ENCODE peak calls at places on chromosomes 4 and X, in eight cellular contexts. H is mucosa of gallbladder, B is ecto neural progenitor cell, N is AG20443, A is head of caudate nucleus, T is globus pallidus, X is midbrain, G is OCI-M1. E is an unnamed sample.

GRCh38 chr4:70868778-70869177 is 29.1 kb upstream of the GRSF1 start:
- DNase-seq in H (no peak), B (no peak), N (no peak), A (no peak), T (no peak), X (no peak), G (no peak), E (no peak)

GRCh38 chr4:150385606-150386005 is 196.3 kb upstream of the MAB21L2 start:
- DNase-seq in H (no peak), B (no peak), N (peak), A (no peak), T (peak), X (peak), G (peak), E (peak)

GRCh38 chrX:68880846-68881513 is 52.2 kb downstream of the EFNB1 start:
- DNase-seq in H (no peak), B (peak), N (no peak), A (no peak), T (no peak), X (no peak), G (no peak), E (no peak)

GRCh38 chr4:145734576-145735329 is 54.8 kb downstream of the C4orf51 start:
- DNase-seq in H (peak), B (no peak), N (peak), A (no peak), T (no peak), X (no peak), G (no peak), E (peak)

GRCh38 chr4:135927651-135928050 is 1604.6 kb downstream of the PCDH18 start:
- DNase-seq in H (no peak), B (no peak), N (no peak), A (no peak), T (no peak), X (no peak), G (no peak), E (no peak)

GRCh38 chr4:151753056-151753455 is 7.8 kb downstream of the GATB start:
- DNase-seq in H (no peak), B (no peak), N (no peak), A (no peak), T (no peak), X (no peak), G (no peak), E (no peak)

GRCh38 chr4:175386776-175387507 is 425.1 kb downstream of the GPM6A start:
- DNase-seq in H (no peak), B (no peak), N (no peak), A (no peak), T (no peak), X (no peak), G (no peak), E (no peak)

GRCh38 chr4:80184053-80184790 is 13.1 kb upstream of the PRDM8 start:
- DNase-seq in H (peak), B (peak), N (peak), A (peak), T (peak), X (peak), G (peak), E (peak)

GRCh38 chr4:186192068-186192751 is 843 bp downstream of the CYP4V2 start:
- DNase-seq in H (peak), B (peak), N (peak), A (peak), T (peak), X (peak), G (peak), E (peak)

GRCh38 chr4:70632028-70632427 is 3.5 kb downstream of the ENAM start:
- DNase-seq in H (no peak), B (no peak), N (no peak), A (no peak), T (no peak), X (no peak), G (no peak), E (peak)

GRCh38 chr4:3484057-3484973 is 21.2 kb downstream of the DOK7 start:
- DNase-seq in H (peak), B (no peak), N (peak), A (no peak), T (no peak), X (no peak), G (no peak), E (no peak)

GRCh38 chr4:42915484-42915883 is 23.0 kb downstream of the GRXCR1 start:
- DNase-seq in H (no peak), B (no peak), N (no peak), A (no peak), T (no peak), X (no peak), G (peak), E (peak)

GRCh38 chr4:54961357-54961975 is 163.9 kb downstream of the KDR start:
- DNase-seq in H (no peak), B (no peak), N (peak), A (no peak), T (peak), X (peak), G (peak), E (peak)

GRCh38 chrX:12777670-12778069 is 13.5 kb upstream of the PRPS2 start:
- DNase-seq in H (no peak), B (no peak), N (no peak), A (no peak), T (no peak), X (no peak), G (no peak), E (no peak)

GRCh38 chr4:176002007-176002623 is 63.5 kb upstream of the WDR17 start:
- DNase-seq in H (peak), B (peak), N (peak), A (peak), T (peak), X (peak), G (peak), E (no peak)

GRCh38 chr4:127809173-127809800 is 27.2 kb downstream of the HSPA4L start:
- DNase-seq in H (no peak), B (peak), N (no peak), A (no peak), T (no peak), X (no peak), G (no peak), E (no peak)

GRCh38 chr4:7442609-7443140 is 7.9 kb upstream of the PSAPL1 start:
- DNase-seq in H (no peak), B (no peak), N (no peak), A (no peak), T (no peak), X (no peak), G (peak), E (no peak)

E was measured in HS-5.